ENCODE peak calls at places on chromosomes 13 and 19, in six cellular contexts. One of them, this sample, is unnamed.

GRCh38 chr13:23086951-23087350 is 93.8 kb upstream of the SGCG start:
- DNase-seq in spleen: no peak
- DNase-seq in HCT116: no peak
- DNase-seq in suprapubic skin: no peak
- DNase-seq in GM23338: no peak
- DNase-seq in SK-N-SH: no peak
- DNase-seq in this sample: no peak

GRCh38 chr19:49767380-49767779 is 579 bp downstream of the AP2A1 start:
- DNase-seq in SK-N-SH: no peak
- DNase-seq in GM23338: peak; percentile 46
- DNase-seq in HCT116: no peak
- DNase-seq in suprapubic skin: no peak
- DNase-seq in spleen: no peak
- DNase-seq in this sample: no peak

GRCh38 chr13:47858678-47859050 is 142.4 kb downstream of the SUCLA2 start:
- DNase-seq in GM23338: no peak
- DNase-seq in HCT116: no peak
- DNase-seq in suprapubic skin: no peak
- DNase-seq in spleen: no peak
- DNase-seq in SK-N-SH: no peak
- DNase-seq in this sample: no peak

GRCh38 chr13:110468986-110469495 is 92.5 kb downstream of the RAB20 start:
- DNase-seq in SK-N-SH: no peak
- DNase-seq in GM23338: no peak
- DNase-seq in suprapubic skin: no peak
- DNase-seq in spleen: no peak
- DNase-seq in HCT116: no peak
- DNase-seq in this sample: no peak

GRCh38 chr19:41548954-41549688 is 26.8 kb upstream of the CEACAM21 start:
- DNase-seq in HCT116: no peak
- DNase-seq in GM23338: peak; percentile 55
- DNase-seq in suprapubic skin: no peak
- DNase-seq in spleen: no peak
- DNase-seq in SK-N-SH: no peak
- DNase-seq in this sample: no peak

GRCh38 chr19:7899751-7900352 is 3.8 kb upstream of the MAP2K7 start:
- DNase-seq in HCT116: no peak
- DNase-seq in spleen: no peak
- DNase-seq in GM23338: no peak
- DNase-seq in SK-N-SH: no peak
- DNase-seq in suprapubic skin: peak; percentile 69
- DNase-seq in this sample: no peak

GRCh38 chr19:4374451-4375163 is 25.7 kb downstream of the SH3GL1 start:
- DNase-seq in HCT116: peak; percentile 63
- DNase-seq in GM23338: no peak
- DNase-seq in spleen: no peak
- DNase-seq in SK-N-SH: no peak
- DNase-seq in suprapubic skin: peak; percentile 93
- DNase-seq in this sample: peak; percentile 96

GRCh38 chr19:41175825-41176734 is 16.9 kb upstream of the CYP2S1 start:
- DNase-seq in spleen: no peak
- DNase-seq in HCT116: peak; percentile 92
- DNase-seq in SK-N-SH: no peak
- DNase-seq in suprapubic skin: peak; percentile 69
- DNase-seq in GM23338: peak; percentile 96
- DNase-seq in this sample: no peak

GRCh38 chr19:39582442-39582841 is 19.9 kb upstream of the LGALS13 start:
- DNase-seq in suprapubic skin: no peak
- DNase-seq in spleen: no peak
- DNase-seq in GM23338: no peak
- DNase-seq in SK-N-SH: no peak
- DNase-seq in HCT116: no peak
- DNase-seq in this sample: no peak

GRCh38 chr19:38425810-38426466 is at the start of gene RASGRP4:
- DNase-seq in HCT116: no peak
- DNase-seq in suprapubic skin: no peak
- DNase-seq in GM23338: peak; percentile 75
- DNase-seq in SK-N-SH: no peak
- DNase-seq in spleen: peak; percentile 89
- DNase-seq in this sample: no peak

GRCh38 chr19:35266904-35267817 is 1.6 kb upstream of the USF2 start:
- DNase-seq in GM23338: peak; percentile 63
- DNase-seq in HCT116: no peak
- DNase-seq in suprapubic skin: peak; percentile 79
- DNase-seq in spleen: peak; percentile 93
- DNase-seq in SK-N-SH: peak; percentile 68
- DNase-seq in this sample: no peak

GRCh38 chr19:35268546-35269424 is at the start of gene USF2:
- DNase-seq in HCT116: peak; percentile 26
- DNase-seq in GM23338: peak; percentile 78
- DNase-seq in SK-N-SH: peak; percentile 89
- DNase-seq in spleen: peak; percentile 94
- DNase-seq in suprapubic skin: no peak
- DNase-seq in this sample: no peak

GRCh38 chr19:35266149-35266903 is 2.4 kb upstream of the USF2 start:
- DNase-seq in spleen: peak; percentile 76
- DNase-seq in HCT116: no peak
- DNase-seq in SK-N-SH: no peak
- DNase-seq in suprapubic skin: no peak
- DNase-seq in GM23338: no peak
- DNase-seq in this sample: no peak

GRCh38 chr19:35269425-35270117 is 809 bp downstream of the USF2 start:
- DNase-seq in HCT116: peak; percentile 75
- DNase-seq in spleen: peak; percentile 97
- DNase-seq in GM23338: peak; percentile 89
- DNase-seq in suprapubic skin: peak; percentile 89
- DNase-seq in SK-N-SH: peak; percentile 89
- DNase-seq in this sample: no peak

DNA sequence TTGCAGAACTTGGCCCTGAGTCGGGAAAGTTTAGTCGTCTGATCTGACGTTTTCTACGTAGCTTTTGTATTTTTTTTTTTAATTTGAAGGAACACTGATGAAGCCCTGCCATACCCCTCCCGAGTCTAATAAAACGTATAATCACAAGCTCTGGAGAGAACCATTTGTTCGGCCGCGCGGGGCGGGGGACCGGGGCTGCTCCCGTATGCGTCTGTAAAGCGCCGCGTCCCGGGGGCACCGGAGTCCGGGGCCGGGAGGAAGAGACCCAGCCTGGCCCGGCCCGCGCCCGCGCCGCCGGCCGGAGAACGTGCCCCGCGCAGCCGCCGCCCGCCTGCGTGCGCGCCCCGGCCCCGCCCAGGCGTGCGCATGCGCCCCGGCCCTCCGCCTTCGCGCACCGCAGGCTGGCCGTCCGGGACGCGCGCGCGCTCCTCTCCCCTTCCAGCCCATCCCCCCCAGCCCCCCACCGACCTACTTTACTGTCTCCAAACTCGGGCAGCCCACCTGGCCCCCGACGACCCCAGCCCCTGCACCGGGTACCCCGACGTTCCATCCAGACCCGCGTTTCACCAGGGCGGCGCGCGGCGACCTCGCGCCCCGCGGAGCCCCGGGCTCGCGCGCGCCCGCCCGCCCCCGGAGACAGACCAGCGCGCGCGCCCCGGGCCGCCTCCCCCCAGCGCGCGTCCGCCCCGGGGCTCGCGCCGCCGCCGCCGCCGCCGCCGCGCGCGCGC is 780 bp upstream of the USF2 start:
- DNase-seq in GM23338: peak; percentile 82
- DNase-seq in suprapubic skin: no peak
- DNase-seq in SK-N-SH: peak; percentile 99
- DNase-seq in HCT116: peak; percentile 24
- DNase-seq in spleen: peak; percentile 95
- DNase-seq in this sample: no peak
- H3K4me1 ChIP-seq in GM23338: peaks cover 7% of the 10 kb centered on the region
- H3K4me1 ChIP-seq in suprapubic skin: peaks cover 47% of the 10 kb centered on the region
- H3K4me1 ChIP-seq in SK-N-SH: peaks cover 15% of the 10 kb centered on the region
- H3K4me1 ChIP-seq in HCT116: peaks cover 41% of the 10 kb centered on the region
- H3K4me1 ChIP-seq in spleen: peaks cover 65% of the 10 kb centered on the region
- H3K4me1 ChIP-seq in this sample: peaks cover 56% of the 10 kb centered on the region

GRCh38 chr19:29665826-29666633 is 769 bp downstream of the PLEKHF1 start:
- DNase-seq in suprapubic skin: peak; percentile 81
- DNase-seq in HCT116: no peak
- DNase-seq in GM23338: peak; percentile 90
- DNase-seq in spleen: no peak
- DNase-seq in SK-N-SH: peak; percentile 70
- DNase-seq in this sample: no peak
- TF ChIP-seq POLR2AphosphoS5 in suprapubic skin: no peak
- TF ChIP-seq POLR2AphosphoS5 in HCT116: no peak
- TF ChIP-seq POLR2AphosphoS5 in GM23338: no peak
- TF ChIP-seq POLR2AphosphoS5 in spleen: peak; percentile 62
- TF ChIP-seq POLR2AphosphoS5 in SK-N-SH: no peak
- TF ChIP-seq POLR2AphosphoS5 in this sample: peak; percentile 4

DNA sequence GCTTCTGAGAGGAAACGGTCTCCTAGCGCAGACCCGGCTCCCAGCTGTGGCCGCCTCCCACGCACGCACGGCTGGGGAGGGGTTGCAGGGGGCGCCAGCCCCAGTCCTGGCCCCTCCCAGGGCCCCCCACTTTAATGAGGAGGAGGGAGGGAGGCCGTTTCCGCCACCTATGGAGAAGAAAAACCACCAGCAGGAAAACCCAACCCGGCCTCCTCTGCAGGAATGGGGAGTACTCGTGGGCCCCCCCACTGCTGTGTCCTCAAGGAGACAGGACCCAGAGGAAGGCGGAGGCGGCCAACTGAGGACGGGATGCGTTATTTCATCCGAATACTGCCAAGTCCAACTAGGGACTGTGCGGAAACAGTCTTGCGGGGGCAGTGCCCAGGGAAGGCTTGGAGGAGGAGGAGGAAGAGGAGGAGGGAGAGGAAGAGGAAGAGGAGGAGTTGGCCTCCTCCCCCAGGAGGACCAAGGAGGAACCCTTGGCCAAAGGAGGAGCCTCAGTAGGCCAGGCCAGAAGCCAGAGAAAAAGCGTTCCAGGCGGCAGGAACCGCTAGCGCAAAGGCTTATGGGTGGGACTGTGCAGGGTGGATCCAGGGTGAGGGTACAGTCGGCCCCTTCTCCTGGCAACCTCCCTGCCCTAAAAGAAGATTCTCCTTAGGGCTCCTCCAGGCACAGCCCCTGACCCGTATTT is 3.9 kb upstream of the SSBP4 start:
- DNase-seq in SK-N-SH: no peak
- DNase-seq in spleen: peak; percentile 85
- DNase-seq in HCT116: no peak
- DNase-seq in GM23338: no peak
- DNase-seq in suprapubic skin: peak; percentile 89
- DNase-seq in this sample: no peak
- H3K4me3 ChIP-seq in SK-N-SH: no peak overlapping the region
- H3K4me3 ChIP-seq in spleen: peak overlapping the region; percentile 26
- H3K4me3 ChIP-seq in HCT116: peak overlapping the region; percentile 92
- H3K4me3 ChIP-seq in GM23338: no peak overlapping the region
- H3K4me3 ChIP-seq in suprapubic skin: peak overlapping the region; percentile 6
- H3K4me3 ChIP-seq in this sample: peak overlapping the region; percentile 48

DNA sequence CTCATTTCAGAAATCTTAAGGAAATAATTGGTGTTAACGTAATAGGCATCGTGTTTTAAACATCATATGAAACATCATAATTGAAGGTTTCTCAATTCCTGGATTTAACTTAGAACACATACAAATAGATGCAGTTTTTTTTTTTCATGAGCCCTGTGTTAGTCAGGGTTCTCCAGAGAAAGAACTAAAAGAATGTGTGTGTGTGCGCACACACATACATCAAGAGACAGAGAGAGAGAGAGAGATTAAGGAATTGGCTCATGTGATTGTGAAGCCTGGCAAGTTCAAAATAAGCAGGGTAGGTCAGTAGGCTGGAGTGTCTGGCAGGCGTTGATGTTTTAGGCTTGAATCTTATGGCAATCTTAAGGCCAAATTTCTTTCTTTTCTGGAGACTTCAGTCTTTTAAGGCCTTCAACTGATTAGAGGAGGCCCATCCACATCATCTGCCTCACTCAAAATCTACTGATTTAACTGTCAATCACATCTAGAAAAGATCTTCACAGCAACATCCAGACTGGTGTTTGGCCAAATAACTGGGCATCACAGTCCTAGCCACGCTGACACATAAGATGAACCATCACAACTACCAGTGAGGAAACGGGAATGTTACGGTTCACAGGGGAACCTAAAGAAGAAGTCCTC is 25.2 kb downstream of the SPATA13 start:
- DNase-seq in SK-N-SH: no peak
- DNase-seq in HCT116: no peak
- DNase-seq in GM23338: no peak
- DNase-seq in suprapubic skin: no peak
- DNase-seq in spleen: no peak
- DNase-seq in this sample: no peak
- H3K4me1 ChIP-seq in SK-N-SH: no peaks in the 10 kb centered on the region
- H3K4me1 ChIP-seq in HCT116: peaks cover 6% of the 10 kb centered on the region
- H3K4me1 ChIP-seq in GM23338: no peaks in the 10 kb centered on the region
- H3K4me1 ChIP-seq in suprapubic skin: no peaks in the 10 kb centered on the region
- H3K4me1 ChIP-seq in spleen: no peaks in the 10 kb centered on the region
- H3K4me1 ChIP-seq in this sample: no peaks in the 10 kb centered on the region

DNA sequence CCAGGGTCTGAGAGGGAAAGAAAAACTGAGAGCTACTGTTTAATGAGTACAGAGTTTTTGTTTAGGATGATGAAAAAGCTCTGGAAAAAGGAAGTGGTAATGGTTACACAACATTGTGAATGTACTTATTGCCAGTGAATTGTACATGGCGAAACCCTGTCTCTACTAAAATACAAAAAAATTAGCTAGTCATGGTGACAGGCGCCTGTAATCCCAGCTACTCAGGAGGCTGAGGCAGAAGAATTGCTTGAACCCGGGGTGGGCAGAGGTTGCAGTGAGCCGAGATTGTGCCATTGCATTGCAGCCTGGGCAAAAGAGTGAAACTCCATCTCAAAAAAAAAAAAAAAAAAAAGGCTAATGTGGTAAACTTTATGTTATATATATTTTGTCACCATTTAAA is 96.3 kb downstream of the VWA8 start:
- DNase-seq in HCT116: no peak
- DNase-seq in suprapubic skin: no peak
- DNase-seq in GM23338: no peak
- DNase-seq in SK-N-SH: no peak
- DNase-seq in spleen: no peak
- DNase-seq in this sample: no peak
- TF ChIP-seq POLR2AphosphoS5 in HCT116: no peak
- TF ChIP-seq POLR2AphosphoS5 in suprapubic skin: no peak
- TF ChIP-seq POLR2AphosphoS5 in GM23338: no peak
- TF ChIP-seq POLR2AphosphoS5 in SK-N-SH: no peak
- TF ChIP-seq POLR2AphosphoS5 in spleen: no peak
- TF ChIP-seq POLR2AphosphoS5 in this sample: no peak